ENCODE peak calls at places on chromosomes 1 and 21, in nine cellular contexts. Z, A, K, P, D, E, V, U and J are unnamed samples.

GRCh38 chr21:17514124-17514481 is 1.3 kb downstream of the CXADR start:
- DNase-seq in D (peak), A (peak), V (peak), E (no peak), Z (peak), K (no peak), P (no peak), U (no peak), J (peak)

GRCh38 chr1:224081604-224082003 is 32.3 kb upstream of the FBXO28 start:
- DNase-seq in Z (no peak), D (no peak), A (no peak), K (no peak), E (no peak), P (no peak), V (no peak), U (no peak), J (no peak)

GRCh38 chr21:14956826-14957225 is 108.0 kb downstream of the NRIP1 start:
- DNase-seq in K (no peak), A (no peak), P (no peak), E (no peak), D (no peak), Z (peak), V (peak), U (no peak), J (no peak)

GRCh38 chr1:228146761-228147693 is 2.7 kb upstream of the GJC2 start:
- DNase-seq in A (no peak), U (no peak), Z (no peak), V (no peak), E (peak), D (no peak), K (no peak), P (no peak), J (no peak)

GRCh38 chr1:11690669-11691301 is 725 bp upstream of the DRAXIN start:
- DNase-seq in Z (no peak), E (no peak), V (no peak), D (peak), K (no peak), U (no peak), A (peak), P (peak), J (peak)

GRCh38 chr1:160741092-160741501 is 2.0 kb downstream of the SLAMF7 start:
- DNase-seq in E (no peak), U (no peak), K (no peak), V (no peak), Z (no peak), D (no peak), P (no peak), A (no peak), J (no peak)

GRCh38 chr1:150309758-150310495 is 11.4 kb upstream of the PRPF3 start:
- DNase-seq in Z (no peak), P (no peak), A (no peak), V (no peak), U (no peak), E (no peak), D (no peak), K (no peak), J (no peak)

GRCh38 chr1:52179073-52179472 is 37.2 kb downstream of the ZFYVE9 start:
- DNase-seq in P (no peak), K (no peak), A (no peak), V (no peak), Z (peak), U (no peak), D (no peak), E (no peak), J (no peak)

GRCh38 chr1:110370827-110371226 is 20.0 kb downstream of the SLC16A4 start:
- DNase-seq in A (no peak), U (no peak), V (peak), Z (peak), K (no peak), P (no peak), E (no peak), D (no peak), J (no peak)

GRCh38 chr1:21670059-21670881 is 1.1 kb upstream of the RAP1GAP start:
- DNase-seq in P (no peak), D (no peak), V (no peak), E (peak), A (no peak), U (no peak), K (no peak), Z (no peak), J (no peak)

GRCh38 chr1:227942021-227942715 is 5.6 kb downstream of the WNT9A start:
- DNase-seq in Z (no peak), E (peak), A (no peak), U (no peak), P (peak), V (no peak), K (no peak), D (no peak), J (peak)

GRCh38 chr1:85148524-85149250 is 52.1 kb downstream of the SYDE2 start:
- DNase-seq in E (no peak), A (no peak), U (no peak), V (peak), Z (peak), P (no peak), K (no peak), D (no peak), J (no peak)